ENCODE peak calls at places on chromosomes 12 and 14, in six cellular contexts. L, Z, B, E, X and H are unnamed samples.

GRCh38 chr14:35395283-35395682 is 9.3 kb downstream of the NFKBIA start:
- DNase-seq in L (no peak), Z (no peak), B (no peak), E (no peak), X (no peak), H (no peak)

GRCh38 chr14:78848234-78848820 is 678.2 kb downstream of the NRXN3 start:
- DNase-seq in L (peak; percentile 14), Z (peak; percentile 62), B (peak; percentile 25), E (peak; percentile 20), X (peak; percentile 52), H (peak; percentile 17)

GRCh38 chr14:37230551-37231194 is 32.9 kb downstream of the MIPOL1 start:
- DNase-seq in L (peak; percentile 84), Z (peak; percentile 89), B (peak; percentile 23), E (peak; percentile 57), X (no peak), H (peak; percentile 76)

GRCh38 chr12:59119676-59120075 is 199.4 kb upstream of the LRIG3 start:
- DNase-seq in L (peak; percentile 40), Z (peak; percentile 75), B (no peak), E (peak; percentile 62), X (no peak), H (peak; percentile 72)

GRCh38 chr14:48967419-48967818 is 618.8 kb downstream of the RPS29 start:
- DNase-seq in L (no peak), Z (peak; percentile 35), B (no peak), E (peak; percentile 20), X (no peak), H (no peak)

GRCh38 chr12:106841471-106842302 is 67.2 kb downstream of the RIC8B start:
- DNase-seq in L (peak; percentile 74), Z (peak; percentile 71), B (peak; percentile 66), E (peak; percentile 35), X (no peak), H (peak; percentile 60)

GRCh38 chr12:75437564-75437963 is 43.0 kb upstream of the GLIPR1 start:
- DNase-seq in L (peak; percentile 44), Z (peak; percentile 27), B (no peak), E (peak; percentile 44), X (no peak), H (peak; percentile 50)

GRCh38 chr12:123767613-123768012 is 5.5 kb downstream of the DNAH10 start:
- DNase-seq in L (no peak), Z (no peak), B (no peak), E (no peak), X (no peak), H (no peak)

GRCh38 chr12:53543539-53543938 is 36.3 kb upstream of the NPFF start:
- DNase-seq in L (peak; percentile 83), Z (peak; percentile 69), B (peak; percentile 82), E (peak; percentile 68), X (no peak), H (peak; percentile 77)

GRCh38 chr12:115752151-115752550 is 525.3 kb downstream of the MED13L start:
- DNase-seq in L (peak; percentile 60), Z (peak; percentile 52), B (peak; percentile 8), E (peak; percentile 63), X (no peak), H (peak; percentile 40)

GRCh38 chr14:36720657-36721056 is 59.0 kb downstream of the PAX9 start:
- DNase-seq in L (no peak), Z (no peak), B (no peak), E (no peak), X (no peak), H (no peak)

GRCh38 chr14:67644428-67644827 is 24.7 kb downstream of the ARG2 start:
- DNase-seq in L (peak; percentile 46), Z (no peak), B (no peak), E (peak; percentile 11), X (no peak), H (no peak)

GRCh38 chr12:62799126-62799736 is 135.7 kb downstream of the PPM1H start:
- DNase-seq in L (peak; percentile 85), Z (peak; percentile 87), B (peak; percentile 73), E (peak; percentile 57), X (no peak), H (peak; percentile 64)

GRCh38 chr14:76773188-76773885 is 12.1 kb downstream of the VASH1 start:
- DNase-seq in L (peak; percentile 76), Z (peak; percentile 80), B (peak; percentile 94), E (peak; percentile 87), X (no peak), H (peak; percentile 83)

GRCh38 chr14:52267501-52268190 is at the start of gene PTGDR:
- DNase-seq in L (peak; percentile 64), Z (no peak), B (peak; percentile 18), E (peak; percentile 24), X (peak; percentile 65), H (peak; percentile 14)

GRCh38 chr12:6092784-6093722 is 31.4 kb downstream of the VWF start:
- DNase-seq in L (peak; percentile 86), Z (peak; percentile 93), B (peak; percentile 89), E (peak; percentile 93), X (no peak), H (peak; percentile 80)

GRCh38 chr12:6771091-6771495 is 1.2 kb upstream of the LAG3 start:
- DNase-seq in L (no peak), Z (no peak), B (peak; percentile 62), E (no peak), X (peak; percentile 54), H (peak; percentile 85)

GRCh38 chr12:102120886-102121285 is 903 bp downstream of the PARPBP start:
- DNase-seq in L (peak; percentile 17), Z (peak; percentile 57), B (no peak), E (peak; percentile 18), X (no peak), H (peak; percentile 30)

GRCh38 chr14:77505031-77505430 is 6.4 kb upstream of the ISM2 start:
- DNase-seq in L (no peak), Z (no peak), B (no peak), E (no peak), X (no peak), H (no peak)

GRCh38 chr12:69266045-69266635 is 26.8 kb downstream of the CPSF6 start:
- DNase-seq in L (peak; percentile 65), Z (peak; percentile 70), B (no peak), E (peak; percentile 72), X (no peak), H (peak; percentile 73)

GRCh38 chr14:58731465-58732330 is 93.9 kb downstream of the DACT1 start:
- DNase-seq in L (peak; percentile 100), Z (peak; percentile 100), B (no peak), E (peak; percentile 100), X (no peak), H (peak; percentile 98)

GRCh38 chr12:88299567-88300101 is 157.5 kb downstream of the TMTC3 start:
- DNase-seq in L (peak; percentile 95), Z (peak; percentile 95), B (peak; percentile 2), E (peak; percentile 99), X (no peak), H (peak; percentile 91)

GRCh38 chr12:106590601-106591000 is 7.8 kb downstream of the RFX4 start:
- DNase-seq in L (no peak), Z (no peak), B (no peak), E (no peak), X (no peak), H (no peak)

GRCh38 chr12:128817115-128818015 is 6.4 kb downstream of the SLC15A4 start:
- DNase-seq in L (peak; percentile 77), Z (no peak), B (peak; percentile 77), E (peak; percentile 88), X (peak; percentile 92), H (peak; percentile 70)

GRCh38 chr14:74946659-74947281 is 8.6 kb downstream of the PGF start:
- DNase-seq in L (no peak), Z (no peak), B (no peak), E (no peak), X (no peak), H (no peak)

DNA sequence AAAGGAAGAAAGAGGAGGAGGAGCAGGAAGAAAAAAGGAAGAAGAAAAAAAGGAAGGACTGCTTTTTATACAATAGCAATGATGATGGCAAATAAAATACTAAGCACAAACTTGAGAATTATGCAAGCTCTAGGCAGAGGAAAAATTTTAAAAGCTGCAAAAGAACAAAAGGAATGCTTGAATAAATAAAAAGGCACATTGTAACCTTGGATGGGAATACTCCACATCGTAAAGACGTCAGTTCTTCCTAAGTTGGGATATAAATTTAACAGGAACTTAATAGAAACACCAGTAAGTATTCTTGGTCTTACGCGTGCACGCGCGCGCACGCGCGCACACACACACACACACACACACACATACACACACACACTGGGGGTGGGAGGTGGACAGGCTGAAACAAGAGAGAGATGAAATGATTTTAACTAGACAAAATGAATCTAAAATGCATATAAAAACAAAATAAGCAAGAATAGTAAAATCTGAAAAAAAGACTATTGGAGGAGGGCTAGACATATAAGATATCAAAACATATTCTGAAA is 43.0 kb downstream of the SERPINA3 start:
- DNase-seq in L (no peak), Z (no peak), B (no peak), E (no peak), X (no peak), H (no peak)
- H3K4me3 ChIP-seq in L (no peak overlapping the region), Z (no peak overlapping the region), B (no peak overlapping the region), E (no peak overlapping the region), X (no peak overlapping the region), H (no peak overlapping the region)

GRCh38 chr14:71011479-71011878 is 104.2 kb downstream of the PCNX1 start:
- DNase-seq in L (peak; percentile 15), Z (peak; percentile 31), B (no peak), E (no peak), X (no peak), H (no peak)
- TF ChIP-seq CTCF in L (peak; percentile 33), Z (peak; percentile 78), B (no peak), E (peak; percentile 25), X (no peak), H (peak; percentile 32)

GRCh38 chr14:89408907-89409675 is 7.9 kb downstream of the FOXN3 start:
- DNase-seq in L (no peak), Z (no peak), B (peak; percentile 56), E (no peak), X (no peak), H (no peak)
- H3K4me3 ChIP-seq in L (no peak overlapping the region), Z (no peak overlapping the region), B (no peak overlapping the region), E (no peak overlapping the region), X (no peak overlapping the region), H (no peak overlapping the region)

DNA sequence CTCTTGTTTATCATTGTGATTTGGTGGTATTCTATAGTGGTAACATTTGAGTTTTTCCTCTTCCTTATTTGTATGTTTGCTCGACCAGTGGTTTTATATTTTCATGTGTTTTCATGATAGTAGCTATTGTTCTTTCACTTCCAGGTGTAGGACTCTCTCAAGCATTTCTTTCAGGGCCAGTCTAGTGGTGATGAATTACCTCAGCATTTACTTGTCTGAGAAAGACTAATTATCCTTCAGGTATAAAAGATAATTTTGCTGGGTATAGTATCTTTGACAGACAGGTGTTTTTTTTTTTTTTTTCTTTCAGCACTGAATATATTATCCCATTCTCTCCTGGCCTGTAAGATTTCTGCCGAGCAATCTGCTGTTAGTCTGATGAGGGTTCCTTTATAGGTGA is 35.0 kb upstream of the CCND2 start:
- DNase-seq in L (no peak), Z (no peak), B (no peak), E (no peak), X (no peak), H (no peak)
- TF ChIP-seq CTCF in L (no peak), Z (no peak), B (no peak), E (no peak), X (no peak), H (no peak)

DNA sequence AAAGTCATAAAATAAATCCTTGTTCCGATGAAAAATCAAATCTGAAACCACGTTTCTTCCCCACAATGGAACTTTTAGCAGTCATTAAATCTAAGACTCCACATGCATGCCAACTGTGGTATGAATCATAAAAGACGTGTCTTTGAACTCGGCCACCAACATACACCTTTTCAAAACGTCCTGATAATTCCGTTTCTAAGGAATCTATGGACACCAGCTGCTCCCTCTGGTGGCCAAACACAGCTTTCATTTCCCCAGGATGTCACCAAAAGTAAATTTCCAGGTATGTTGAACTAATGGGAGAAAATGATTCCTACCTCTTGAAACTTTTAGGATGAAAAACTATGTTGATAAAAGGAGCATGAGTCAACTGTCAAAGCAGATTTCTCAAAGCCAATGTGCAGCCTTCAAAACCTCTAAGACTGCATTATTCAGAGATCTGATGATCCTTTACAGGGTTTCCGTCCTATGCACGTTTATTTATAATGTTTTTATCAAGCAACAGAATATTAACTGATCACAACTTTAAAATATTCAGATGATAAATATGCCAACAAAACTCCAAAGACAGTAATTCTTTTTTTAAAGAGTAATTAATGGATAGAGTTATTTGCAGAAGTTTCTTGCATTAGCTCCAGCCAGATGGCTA is 96.2 kb downstream of the CIT start:
- DNase-seq in L (peak; percentile 63), Z (peak; percentile 91), B (peak; percentile 77), E (peak; percentile 46), X (peak; percentile 54), H (peak; percentile 67)
- H3K4me3 ChIP-seq in L (peak overlapping the region; percentile 48), Z (no peak overlapping the region), B (no peak overlapping the region), E (no peak overlapping the region), X (no peak overlapping the region), H (peak overlapping the region; percentile 44)